ENCODE peak calls at places on chromosomes 4 and X, in eight cellular contexts. One of them, this sample, is unnamed.

GRCh38 chr4:141464366-141464765 is 172.0 kb upstream of the IL15 start:
- DNase-seq in left lung: no peak
- DNase-seq in OCI-LY7: no peak
- DNase-seq in AG09309: no peak
- DNase-seq in heart left ventricle: no peak
- DNase-seq in AG04450: no peak
- DNase-seq in suprapubic skin: no peak
- DNase-seq in brain microvascular endothelial cell: no peak
- DNase-seq in this sample: no peak

GRCh38 chr4:145481942-145482208 is 222 bp downstream of the SMAD1 start:
- DNase-seq in OCI-LY7: no peak
- DNase-seq in heart left ventricle: no peak
- DNase-seq in AG04450: no peak
- DNase-seq in suprapubic skin: no peak
- DNase-seq in left lung: no peak
- DNase-seq in AG09309: no peak
- DNase-seq in brain microvascular endothelial cell: no peak
- DNase-seq in this sample: no peak

GRCh38 chr4:168440442-168441264 is 39.6 kb downstream of the DDX60L start:
- DNase-seq in OCI-LY7: no peak
- DNase-seq in left lung: no peak
- DNase-seq in brain microvascular endothelial cell: peak; percentile 59
- DNase-seq in AG09309: peak; percentile 17
- DNase-seq in heart left ventricle: no peak
- DNase-seq in AG04450: no peak
- DNase-seq in suprapubic skin: no peak
- DNase-seq in this sample: no peak

GRCh38 chrX:118807151-118808017 is 16.2 kb upstream of the ZCCHC12 start:
- DNase-seq in AG04450: no peak
- DNase-seq in AG09309: peak; percentile 10
- DNase-seq in heart left ventricle: peak; percentile 12
- DNase-seq in left lung: no peak
- DNase-seq in brain microvascular endothelial cell: peak; percentile 6
- DNase-seq in suprapubic skin: no peak
- DNase-seq in OCI-LY7: peak; percentile 39
- DNase-seq in this sample: peak; percentile 60

GRCh38 chrX:41085883-41086626 is 810 bp downstream of the USP9X start:
- DNase-seq in OCI-LY7: peak; percentile 45
- DNase-seq in left lung: peak; percentile 56
- DNase-seq in AG09309: no peak
- DNase-seq in heart left ventricle: peak; percentile 61
- DNase-seq in AG04450: no peak
- DNase-seq in suprapubic skin: peak; percentile 80
- DNase-seq in brain microvascular endothelial cell: peak; percentile 44
- DNase-seq in this sample: peak; percentile 63

GRCh38 chr4:156581282-156581681 is 390.3 kb downstream of the PDGFC start:
- DNase-seq in brain microvascular endothelial cell: no peak
- DNase-seq in OCI-LY7: no peak
- DNase-seq in AG04450: no peak
- DNase-seq in AG09309: no peak
- DNase-seq in heart left ventricle: no peak
- DNase-seq in left lung: no peak
- DNase-seq in suprapubic skin: no peak
- DNase-seq in this sample: no peak

GRCh38 chrX:109049903-109050302 is 313.5 kb upstream of the IRS4 start:
- DNase-seq in OCI-LY7: no peak
- DNase-seq in AG04450: no peak
- DNase-seq in brain microvascular endothelial cell: no peak
- DNase-seq in suprapubic skin: no peak
- DNase-seq in heart left ventricle: no peak
- DNase-seq in left lung: no peak
- DNase-seq in AG09309: no peak
- DNase-seq in this sample: no peak

GRCh38 chrX:41275661-41276609 is 58.0 kb upstream of the DDX3X start:
- DNase-seq in OCI-LY7: peak; percentile 66
- DNase-seq in suprapubic skin: peak; percentile 79
- DNase-seq in AG09309: no peak
- DNase-seq in heart left ventricle: peak; percentile 56
- DNase-seq in AG04450: no peak
- DNase-seq in brain microvascular endothelial cell: peak; percentile 32
- DNase-seq in left lung: peak; percentile 75
- DNase-seq in this sample: peak; percentile 50

GRCh38 chr4:78417603-78418002 is 134.0 kb upstream of the ANXA3 start:
- DNase-seq in AG04450: no peak
- DNase-seq in heart left ventricle: no peak
- DNase-seq in OCI-LY7: no peak
- DNase-seq in suprapubic skin: no peak
- DNase-seq in brain microvascular endothelial cell: no peak
- DNase-seq in AG09309: no peak
- DNase-seq in left lung: no peak
- DNase-seq in this sample: no peak

GRCh38 chrX:140794642-140795041 is 85.1 kb downstream of the LINC00632 start:
- DNase-seq in AG04450: no peak
- DNase-seq in AG09309: no peak
- DNase-seq in OCI-LY7: no peak
- DNase-seq in heart left ventricle: no peak
- DNase-seq in suprapubic skin: no peak
- DNase-seq in left lung: no peak
- DNase-seq in brain microvascular endothelial cell: no peak
- DNase-seq in this sample: no peak

GRCh38 chrX:48677456-48678030 is 6.1 kb upstream of the WAS start:
- DNase-seq in left lung: no peak
- DNase-seq in brain microvascular endothelial cell: no peak
- DNase-seq in OCI-LY7: no peak
- DNase-seq in AG09309: no peak
- DNase-seq in heart left ventricle: no peak
- DNase-seq in AG04450: no peak
- DNase-seq in suprapubic skin: no peak
- DNase-seq in this sample: no peak

GRCh38 chr4:71266090-71266794 is 72.6 kb upstream of the SLC4A4 start:
- DNase-seq in left lung: no peak
- DNase-seq in AG04450: peak; percentile 63
- DNase-seq in brain microvascular endothelial cell: peak; percentile 79
- DNase-seq in OCI-LY7: no peak
- DNase-seq in AG09309: peak; percentile 47
- DNase-seq in suprapubic skin: no peak
- DNase-seq in heart left ventricle: no peak
- DNase-seq in this sample: peak; percentile 35

GRCh38 chr4:141371206-141371605 is 150.5 kb downstream of the ZNF330 start:
- DNase-seq in brain microvascular endothelial cell: no peak
- DNase-seq in suprapubic skin: no peak
- DNase-seq in AG04450: no peak
- DNase-seq in OCI-LY7: no peak
- DNase-seq in AG09309: no peak
- DNase-seq in left lung: no peak
- DNase-seq in heart left ventricle: no peak
- DNase-seq in this sample: no peak

GRCh38 chrX:13334491-13334890 is 14.6 kb upstream of the ATXN3L start:
- DNase-seq in suprapubic skin: no peak
- DNase-seq in heart left ventricle: no peak
- DNase-seq in OCI-LY7: no peak
- DNase-seq in AG09309: no peak
- DNase-seq in left lung: no peak
- DNase-seq in AG04450: no peak
- DNase-seq in brain microvascular endothelial cell: no peak
- DNase-seq in this sample: no peak

GRCh38 chr4:74632634-74633033 is 161.7 kb downstream of the BTC start:
- DNase-seq in brain microvascular endothelial cell: peak; percentile 98
- DNase-seq in AG04450: peak; percentile 62
- DNase-seq in suprapubic skin: no peak
- DNase-seq in OCI-LY7: no peak
- DNase-seq in left lung: peak; percentile 64
- DNase-seq in heart left ventricle: peak; percentile 11
- DNase-seq in AG09309: peak; percentile 84
- DNase-seq in this sample: no peak

GRCh38 chr4:3286335-3287175 is 6.3 kb upstream of the RGS12 start:
- DNase-seq in heart left ventricle: no peak
- DNase-seq in AG04450: no peak
- DNase-seq in left lung: no peak
- DNase-seq in AG09309: no peak
- DNase-seq in suprapubic skin: peak; percentile 64
- DNase-seq in brain microvascular endothelial cell: no peak
- DNase-seq in OCI-LY7: peak; percentile 74
- DNase-seq in this sample: peak; percentile 86

GRCh38 chr4:854356-854755 is 28.4 kb upstream of the CPLX1 start:
- DNase-seq in OCI-LY7: no peak
- DNase-seq in brain microvascular endothelial cell: no peak
- DNase-seq in suprapubic skin: no peak
- DNase-seq in AG04450: no peak
- DNase-seq in AG09309: no peak
- DNase-seq in heart left ventricle: no peak
- DNase-seq in left lung: no peak
- DNase-seq in this sample: no peak

GRCh38 chr4:105651879-105652640 is 56.4 kb downstream of the INTS12 start:
- DNase-seq in brain microvascular endothelial cell: no peak
- DNase-seq in AG04450: no peak
- DNase-seq in AG09309: no peak
- DNase-seq in OCI-LY7: no peak
- DNase-seq in heart left ventricle: no peak
- DNase-seq in suprapubic skin: no peak
- DNase-seq in left lung: no peak
- DNase-seq in this sample: no peak

GRCh38 chrX:72271091-72271490 is 6.0 kb downstream of the RPS4X start:
- DNase-seq in AG09309: no peak
- DNase-seq in heart left ventricle: no peak
- DNase-seq in OCI-LY7: no peak
- DNase-seq in brain microvascular endothelial cell: no peak
- DNase-seq in left lung: no peak
- DNase-seq in AG04450: no peak
- DNase-seq in suprapubic skin: no peak
- DNase-seq in this sample: no peak

GRCh38 chrX:15437724-15438123 is 53.5 kb upstream of the VEGFD start:
- DNase-seq in AG04450: no peak
- DNase-seq in heart left ventricle: no peak
- DNase-seq in brain microvascular endothelial cell: no peak
- DNase-seq in suprapubic skin: no peak
- DNase-seq in AG09309: no peak
- DNase-seq in left lung: no peak
- DNase-seq in OCI-LY7: no peak
- DNase-seq in this sample: no peak

GRCh38 chrX:140050906-140051305 is 85.6 kb upstream of the CXorf66 start:
- DNase-seq in left lung: no peak
- DNase-seq in AG04450: no peak
- DNase-seq in heart left ventricle: no peak
- DNase-seq in AG09309: no peak
- DNase-seq in suprapubic skin: no peak
- DNase-seq in OCI-LY7: no peak
- DNase-seq in brain microvascular endothelial cell: no peak
- DNase-seq in this sample: no peak

GRCh38 chr4:98890698-98891097 is 38.2 kb downstream of the EIF4E start:
- DNase-seq in left lung: no peak
- DNase-seq in brain microvascular endothelial cell: no peak
- DNase-seq in OCI-LY7: no peak
- DNase-seq in AG04450: no peak
- DNase-seq in AG09309: no peak
- DNase-seq in heart left ventricle: no peak
- DNase-seq in suprapubic skin: no peak
- DNase-seq in this sample: no peak

GRCh38 chr4:113153529-113154101 is 104.2 kb downstream of the ANK2 start:
- DNase-seq in left lung: no peak
- DNase-seq in OCI-LY7: no peak
- DNase-seq in suprapubic skin: no peak
- DNase-seq in AG09309: no peak
- DNase-seq in AG04450: no peak
- DNase-seq in heart left ventricle: no peak
- DNase-seq in brain microvascular endothelial cell: no peak
- DNase-seq in this sample: no peak
- TF ChIP-seq CTCF in left lung: no peak
- TF ChIP-seq CTCF in OCI-LY7: peak; percentile 22
- TF ChIP-seq CTCF in suprapubic skin: no peak
- TF ChIP-seq CTCF in AG09309: no peak
- TF ChIP-seq CTCF in AG04450: no peak
- TF ChIP-seq CTCF in heart left ventricle: no peak
- TF ChIP-seq CTCF in brain microvascular endothelial cell: peak; percentile 30
- TF ChIP-seq CTCF in this sample: no peak

DNA sequence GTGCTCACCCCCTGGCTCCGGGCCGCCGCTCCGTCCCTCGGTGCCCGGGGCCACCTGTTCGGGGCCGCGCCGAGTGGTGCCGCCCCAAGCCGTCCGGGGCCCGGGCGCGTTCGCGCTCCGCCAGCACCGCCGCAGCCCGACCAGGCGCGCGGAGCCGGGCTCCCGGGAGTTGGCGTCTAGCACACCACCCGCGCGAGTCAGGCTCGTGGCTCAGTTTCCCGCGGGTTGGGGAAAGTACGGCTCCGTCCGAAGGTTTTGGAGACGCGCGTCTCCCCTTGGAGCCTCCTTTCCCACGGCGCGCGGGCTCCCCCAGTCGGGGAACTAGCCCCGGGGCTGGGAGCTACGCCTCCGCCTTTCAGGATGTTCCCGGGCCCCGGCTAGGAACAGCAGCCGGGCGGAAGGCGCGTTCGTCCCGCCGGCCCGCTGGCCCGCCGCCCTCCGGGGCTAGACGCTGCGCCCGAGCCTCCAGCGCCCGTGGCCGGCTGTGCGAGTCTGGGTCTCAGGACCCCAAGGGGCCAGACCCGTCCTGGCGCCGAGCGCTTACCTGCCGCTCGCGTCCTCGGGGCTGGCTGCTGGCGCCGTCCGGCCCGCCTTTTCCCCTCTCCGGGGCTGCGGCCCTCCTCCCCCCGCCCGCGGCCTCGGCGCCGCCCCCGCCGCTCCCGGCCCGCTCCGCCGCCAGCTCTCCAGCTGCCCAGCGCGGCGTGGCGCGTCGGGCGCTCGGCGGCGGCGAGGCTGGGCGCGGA is at the start of gene ADGRG2:
- DNase-seq in AG09309: peak; percentile 2
- DNase-seq in heart left ventricle: peak; percentile 7
- DNase-seq in OCI-LY7: no peak
- DNase-seq in left lung: no peak
- DNase-seq in AG04450: no peak
- DNase-seq in suprapubic skin: no peak
- DNase-seq in brain microvascular endothelial cell: no peak
- DNase-seq in this sample: no peak
- H3K4me3 ChIP-seq in AG09309: peak within 1 kb of the TSS; percentile 10
- H3K4me3 ChIP-seq in heart left ventricle: peak within 1 kb of the TSS; percentile 55
- H3K4me3 ChIP-seq in OCI-LY7: no peak within 1 kb of the TSS
- H3K4me3 ChIP-seq in left lung: peak within 1 kb of the TSS; percentile 35
- H3K4me3 ChIP-seq in AG04450: peak within 1 kb of the TSS; percentile 17
- H3K4me3 ChIP-seq in suprapubic skin: peak within 1 kb of the TSS; percentile 53
- H3K4me3 ChIP-seq in brain microvascular endothelial cell: peak within 1 kb of the TSS; percentile 24
- H3K4me3 ChIP-seq in this sample: peak within 1 kb of the TSS; percentile 31

DNA sequence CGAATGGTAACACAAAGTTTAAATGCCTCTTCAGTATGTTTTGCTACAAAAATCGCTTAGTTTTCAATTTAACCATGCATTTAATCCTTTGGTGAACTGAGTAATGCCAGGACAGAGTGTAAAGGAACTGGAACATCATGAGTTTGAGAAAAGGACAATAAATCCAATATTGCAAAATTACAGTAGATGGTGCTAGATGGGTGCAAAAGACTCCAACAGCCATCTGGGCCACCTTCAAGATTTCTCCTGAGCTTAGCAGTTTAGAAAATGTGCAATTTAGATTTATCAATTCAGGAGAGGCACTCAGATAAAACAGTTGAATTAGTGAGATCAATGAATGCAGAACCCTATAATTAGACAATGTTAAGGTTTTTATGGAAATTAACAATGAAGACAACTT is 33.2 kb upstream of the MID1IP1 start:
- DNase-seq in AG09309: no peak
- DNase-seq in heart left ventricle: no peak
- DNase-seq in left lung: no peak
- DNase-seq in AG04450: peak; percentile 6
- DNase-seq in OCI-LY7: peak; percentile 33
- DNase-seq in brain microvascular endothelial cell: no peak
- DNase-seq in suprapubic skin: no peak
- DNase-seq in this sample: peak; percentile 19
- TF ChIP-seq CTCF in AG09309: peak; percentile 44
- TF ChIP-seq CTCF in heart left ventricle: peak; percentile 55
- TF ChIP-seq CTCF in left lung: no peak
- TF ChIP-seq CTCF in AG04450: peak; percentile 43
- TF ChIP-seq CTCF in OCI-LY7: peak; percentile 70
- TF ChIP-seq CTCF in brain microvascular endothelial cell: peak; percentile 51
- TF ChIP-seq CTCF in suprapubic skin: no peak
- TF ChIP-seq CTCF in this sample: peak; percentile 20

GRCh38 chr4:15777697-15778096 is 431 bp upstream of the CD38 start:
- DNase-seq in left lung: no peak
- DNase-seq in heart left ventricle: no peak
- DNase-seq in OCI-LY7: no peak
- DNase-seq in suprapubic skin: no peak
- DNase-seq in brain microvascular endothelial cell: no peak
- DNase-seq in AG04450: no peak
- DNase-seq in AG09309: no peak
- DNase-seq in this sample: no peak
- H3K4me3 ChIP-seq in left lung: peak overlapping the region; percentile 60
- H3K4me3 ChIP-seq in heart left ventricle: peak overlapping the region; percentile 71
- H3K4me3 ChIP-seq in OCI-LY7: peak overlapping the region; percentile 76
- H3K4me3 ChIP-seq in suprapubic skin: no peak overlapping the region
- H3K4me3 ChIP-seq in brain microvascular endothelial cell: no peak overlapping the region
- H3K4me3 ChIP-seq in AG04450: no peak overlapping the region
- H3K4me3 ChIP-seq in AG09309: no peak overlapping the region
- H3K4me3 ChIP-seq in this sample: peak overlapping the region; percentile 76

This sample was measured in GM12865.